ENCODE peak calls at places on chromosome 22, in four cellular contexts. V is suprapubic skin, T is ovary, S is lower leg skin. U is an unnamed sample.

GRCh38 chr22:40628354-40629042 is 8.0 kb downstream of the MRTFA start:
- DNase-seq in V (no peak), T (no peak), S (no peak), U (peak; percentile 29)

GRCh38 chr22:44583076-44583760 is 85.2 kb upstream of the RTL6 start:
- DNase-seq in V (peak; percentile 50), T (no peak), S (peak; percentile 66), U (peak; percentile 35)

GRCh38 chr22:48077699-48078098 is 1315.2 kb downstream of the TBC1D22A start:
- DNase-seq in V (no peak), T (no peak), S (no peak), U (no peak)

GRCh38 chr22:33919591-33920501 is at the start of gene LARGE1:
- DNase-seq in V (peak; percentile 71), T (peak; percentile 65), S (peak; percentile 87), U (peak; percentile 25)

GRCh38 chr22:47575291-47575690 is 812.8 kb downstream of the TBC1D22A start:
- DNase-seq in V (peak; percentile 10), T (no peak), S (peak; percentile 43), U (no peak)

GRCh38 chr22:19398680-19399079 is 32.9 kb downstream of the HIRA start:
- DNase-seq in V (no peak), T (no peak), S (no peak), U (no peak)

GRCh38 chr22:45413368-45414211 is at the start of the genes RIBC2 and SMC1B:
- DNase-seq in V (peak; percentile 91), T (peak; percentile 75), S (peak; percentile 93), U (peak; percentile 76)

GRCh38 chr22:29205598-29206371 is at the start of gene EMID1:
- DNase-seq in V (no peak), T (peak; percentile 67), S (no peak), U (no peak)

GRCh38 chr22:35785181-35785923 is 67.7 kb downstream of the APOL5 start:
- DNase-seq in V (no peak), T (no peak), S (no peak), U (no peak)

DNA sequence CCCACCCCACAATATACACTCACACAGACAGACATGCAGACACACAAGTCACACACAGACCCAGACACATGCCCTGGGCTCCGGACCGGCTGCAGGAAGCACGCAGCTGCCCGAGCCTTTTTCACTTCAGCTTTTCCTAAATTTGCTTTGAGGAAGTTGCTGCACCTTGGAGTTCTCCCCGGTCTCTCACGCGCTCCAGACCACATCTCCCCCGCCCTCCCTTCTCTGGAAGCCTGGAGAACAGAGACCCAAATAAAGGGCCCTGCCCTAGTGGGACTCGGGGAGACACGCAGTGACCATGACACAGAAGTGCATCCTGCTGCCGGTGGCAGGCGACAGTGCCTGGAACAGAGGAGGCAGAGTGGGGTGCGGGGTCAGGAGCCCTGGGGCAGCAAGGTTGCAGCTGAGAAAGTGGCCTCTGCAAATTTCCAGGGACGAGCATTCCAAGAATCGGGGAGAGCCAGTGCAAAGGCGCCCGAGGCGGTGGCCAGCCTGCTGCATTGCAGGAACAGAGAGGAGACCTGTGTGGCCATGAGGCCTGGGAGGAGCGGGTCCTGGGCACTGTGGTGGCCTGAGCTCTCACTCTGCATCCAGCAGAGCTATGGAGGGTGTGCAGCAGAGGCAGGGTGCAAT is 19.1 kb downstream of the RPL3 start:
- DNase-seq in V (no peak), T (no peak), S (no peak), U (peak; percentile 72)
- TF ChIP-seq CTCF in V (no peak), T (no peak), S (no peak), U (no peak)

DNA sequence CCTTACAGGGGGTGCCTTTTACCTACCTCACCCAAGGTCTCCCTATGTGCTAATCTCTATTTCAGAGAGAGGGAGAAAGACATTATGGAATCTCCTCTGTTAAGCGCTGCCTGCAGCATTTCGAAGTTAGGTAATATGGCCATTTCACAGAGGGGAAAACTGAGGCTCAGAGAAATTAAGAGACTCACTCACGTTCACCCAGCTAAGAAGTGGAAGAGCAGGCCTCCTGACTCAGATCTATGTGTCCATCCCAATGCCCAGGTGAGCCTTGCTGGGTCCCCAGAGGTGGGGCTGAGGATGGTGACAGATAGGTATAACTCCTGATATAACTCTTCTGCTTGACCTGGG is 147.0 kb downstream of the FBXO7 start:
- DNase-seq in V (no peak), T (no peak), S (no peak), U (no peak)
- H3K4me3 ChIP-seq in V (no peak overlapping the region), T (no peak overlapping the region), S (no peak overlapping the region), U (peak overlapping the region; percentile 13)

DNA sequence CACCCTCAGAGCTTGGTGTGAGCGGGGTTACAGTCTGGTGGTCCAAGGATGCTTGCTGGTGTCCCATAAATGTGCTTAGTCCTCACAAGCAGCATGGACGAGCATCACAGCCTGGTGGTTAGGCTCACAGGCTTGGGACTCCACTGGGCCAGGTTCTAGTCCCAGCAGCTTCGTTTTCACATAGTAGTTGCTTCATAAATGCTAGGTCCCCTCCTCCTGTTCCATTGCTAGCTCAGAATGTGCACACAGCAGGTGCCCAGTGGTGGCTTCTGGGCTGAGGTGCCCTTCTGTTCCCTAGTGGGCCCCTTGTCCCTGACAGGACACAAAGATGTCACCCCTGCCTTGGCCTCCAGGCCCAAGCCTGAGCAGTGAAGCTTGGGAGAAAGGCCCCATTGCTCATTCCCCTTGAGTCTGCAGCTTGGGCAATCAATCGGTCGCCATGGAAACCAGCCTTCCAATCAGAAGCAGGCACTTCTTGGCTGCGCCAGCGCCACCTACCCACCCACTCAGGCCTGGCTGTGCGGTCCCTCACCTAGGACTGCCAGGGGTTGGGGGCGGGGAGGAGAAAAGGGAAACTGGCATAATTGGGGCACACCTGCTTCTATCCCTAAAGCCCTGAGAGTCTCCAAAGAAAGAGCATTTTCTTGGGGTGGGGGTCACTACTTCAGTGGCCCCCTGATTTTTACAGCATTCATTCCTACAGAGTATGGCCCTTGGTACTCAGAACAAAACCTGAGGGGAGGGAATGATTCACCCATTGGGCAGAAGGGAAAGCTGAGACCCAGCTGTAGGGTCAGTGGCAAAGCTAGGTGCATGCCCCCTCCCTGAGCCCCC is 48.1 kb downstream of the CYTH4 start:
- DNase-seq in V (no peak), T (no peak), S (no peak), U (no peak)
- TF ChIP-seq CTCF in V (no peak), T (no peak), S (no peak), U (no peak)

GRCh38 chr22:17778412-17778976 is 4.2 kb upstream of the BID start:
- DNase-seq in V (no peak), T (no peak), S (no peak), U (no peak)

GRCh38 chr22:17777005-17777716 is 2.9 kb upstream of the BID start:
- DNase-seq in V (no peak), T (no peak), S (no peak), U (no peak)

GRCh38 chr22:17779286-17780115 is 5.2 kb upstream of the BID start:
- DNase-seq in V (no peak), T (no peak), S (no peak), U (no peak)

GRCh38 chr22:17775781-17776470 is 1.7 kb upstream of the BID start:
- DNase-seq in V (no peak), T (no peak), S (no peak), U (no peak)

GRCh38 chr22:17777717-17778044 is 3.4 kb upstream of the BID start:
- DNase-seq in V (no peak), T (no peak), S (no peak), U (no peak)
- H3K4me3 ChIP-seq in V (peak overlapping the region; percentile 39), T (no peak overlapping the region), S (no peak overlapping the region), U (peak overlapping the region; percentile 21)

DNA sequence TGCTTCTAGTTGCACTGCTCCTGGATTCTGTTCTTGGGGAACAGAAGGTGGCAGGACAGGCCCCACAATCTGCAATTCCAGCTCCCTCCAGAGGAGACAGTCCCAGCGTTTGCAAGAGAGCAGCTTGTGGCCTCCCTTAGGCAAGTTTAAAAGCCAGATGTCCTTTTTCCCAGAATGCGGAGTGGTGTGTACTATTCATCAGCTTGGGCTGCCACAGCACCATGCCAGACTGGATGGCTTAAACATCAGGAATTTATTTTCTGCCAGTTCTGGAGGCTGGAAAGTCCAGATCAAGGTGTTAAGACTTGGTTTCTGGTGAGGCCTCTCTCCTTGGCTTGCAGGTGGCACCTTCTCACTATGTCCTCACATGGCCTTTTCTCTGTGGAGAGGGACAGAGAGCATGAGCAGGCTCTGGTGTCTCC is 11.7 kb downstream of the MIAT start:
- DNase-seq in V (no peak), T (no peak), S (no peak), U (no peak)
- TF ChIP-seq CTCF in V (no peak), T (no peak), S (no peak), U (no peak)

DNA sequence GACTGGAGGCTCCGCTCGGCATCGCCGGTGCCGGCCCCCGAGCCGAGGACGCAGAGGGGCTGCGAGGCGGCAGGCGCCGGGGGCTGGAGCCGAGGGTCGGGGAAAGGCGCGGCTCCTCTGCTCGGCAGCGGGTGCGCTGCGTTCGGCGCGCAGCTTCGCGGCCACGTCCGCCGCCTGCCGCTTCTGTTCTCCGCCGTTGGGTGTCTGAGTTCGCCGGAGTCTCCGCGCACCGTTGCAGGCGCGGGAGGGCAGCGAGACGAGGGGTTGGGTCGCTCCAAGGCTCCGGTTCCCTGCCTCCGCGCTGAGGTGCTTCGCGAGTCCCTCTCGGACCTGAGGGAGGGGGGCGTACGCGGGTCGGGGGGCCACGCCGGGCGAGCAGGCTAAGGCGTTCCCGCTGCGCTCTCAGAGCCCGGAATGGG is 350 bp downstream of the MN1 start:
- DNase-seq in V (no peak), T (no peak), S (no peak), U (no peak)
- H3K4me3 ChIP-seq in V (peak overlapping the region; percentile 85), T (peak overlapping the region; percentile 57), S (peak overlapping the region; percentile 50), U (peak overlapping the region; percentile 75)

GRCh38 chr22:43053176-43053575 is 36.0 kb downstream of the TTLL1 start:
- DNase-seq in V (no peak), T (no peak), S (no peak), U (no peak)

GRCh38 chr22:43047605-43048004 is 32.7 kb upstream of the PACSIN2 start:
- DNase-seq in V (no peak), T (no peak), S (no peak), U (no peak)

GRCh38 chr22:43050995-43051394 is 36.0 kb upstream of the PACSIN2 start:
- DNase-seq in V (no peak), T (no peak), S (no peak), U (no peak)
- TF ChIP-seq CTCF in V (no peak), T (no peak), S (no peak), U (no peak)

DNA sequence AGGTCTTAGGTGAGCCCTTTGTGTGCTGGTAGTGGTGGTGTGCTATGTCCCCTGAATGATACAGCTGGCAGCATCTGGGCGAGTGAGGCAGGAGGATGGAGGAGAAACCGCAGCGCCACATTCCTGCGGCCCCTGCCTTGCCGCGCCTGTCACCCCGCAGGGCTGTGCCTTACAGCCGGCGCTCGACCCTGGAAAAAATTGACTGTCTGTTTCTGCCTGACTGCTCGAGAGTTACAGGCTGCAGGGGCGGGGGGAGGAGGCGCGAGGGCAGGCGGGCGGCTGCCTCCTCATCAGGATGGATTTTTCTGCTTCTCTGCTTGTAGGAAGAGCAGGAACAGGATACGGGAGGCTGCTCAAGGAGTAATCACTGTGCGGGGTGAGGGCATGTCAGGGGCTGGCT is 443.4 kb downstream of the MIAT start:
- DNase-seq in V (no peak), T (peak; percentile 57), S (no peak), U (no peak)
- H3K4me3 ChIP-seq in V (no peak overlapping the region), T (no peak overlapping the region), S (no peak overlapping the region), U (no peak overlapping the region)

GRCh38 chr22:27132400-27132799 is 475.0 kb downstream of the MIAT start:
- DNase-seq in V (no peak), T (no peak), S (no peak), U (no peak)
- TF ChIP-seq CTCF in V (no peak), T (no peak), S (no peak), U (no peak)

U was measured in tibial artery.